ENCODE peak calls at places on chromosome 6, in seven cellular contexts. A, L, Y, O, B, P and W are unnamed samples.

GRCh38 chr6:11648436-11648775 is 110.9 kb downstream of the TMEM170B start:
- DNase-seq in L (no peak), B (no peak), O (no peak), Y (no peak), A (no peak), P (no peak), W (no peak)

GRCh38 chr6:27753668-27754407 is 158.4 kb downstream of the OR2B2 start:
- DNase-seq in O (peak; percentile 44), P (peak; percentile 72), A (peak; percentile 85), L (peak; percentile 61), Y (peak; percentile 37), B (peak; percentile 87), W (peak; percentile 90)

GRCh38 chr6:149755300-149756260 is 6.0 kb downstream of the PCMT1 start:
- DNase-seq in A (no peak), L (no peak), B (peak; percentile 16), Y (no peak), O (no peak), P (no peak), W (no peak)

GRCh38 chr6:14559754-14560527 is 442.4 kb downstream of the CD83 start:
- DNase-seq in O (no peak), P (no peak), B (no peak), Y (no peak), A (no peak), L (no peak), W (no peak)

GRCh38 chr6:143901885-143902708 is 37.8 kb downstream of the ZC2HC1B start:
- DNase-seq in L (peak; percentile 37), O (no peak), Y (no peak), P (no peak), A (peak; percentile 90), B (no peak), W (no peak)

GRCh38 chr6:49787176-49787575 is at the start of gene PGK2:
- DNase-seq in B (peak; percentile 7), O (no peak), L (no peak), Y (no peak), A (no peak), P (no peak), W (no peak)

GRCh38 chr6:158853072-158853871 is 34.1 kb upstream of the EZR start:
- DNase-seq in L (no peak), Y (peak; percentile 93), B (peak; percentile 85), P (peak; percentile 89), O (peak; percentile 89), A (peak; percentile 94), W (peak; percentile 91)

GRCh38 chr6:169622618-169623017 is 79.2 kb downstream of the WDR27 start:
- DNase-seq in B (no peak), A (peak; percentile 39), Y (no peak), P (no peak), L (no peak), O (no peak), W (no peak)

GRCh38 chr6:37578104-37578503 is 78.4 kb upstream of the CCDC167 start:
- DNase-seq in O (no peak), Y (no peak), A (no peak), L (no peak), B (no peak), P (no peak), W (no peak)

GRCh38 chr6:82711105-82711829 is 347.6 kb downstream of the TPBG start:
- DNase-seq in A (no peak), P (no peak), Y (no peak), L (no peak), O (no peak), B (no peak), W (no peak)

GRCh38 chr6:135411339-135411738 is 86.2 kb downstream of the AHI1 start:
- DNase-seq in P (no peak), L (no peak), Y (no peak), B (peak; percentile 16), A (peak; percentile 17), O (no peak), W (no peak)

GRCh38 chr6:42372699-42373098 is 79.0 kb downstream of the TRERF1 start:
- DNase-seq in O (no peak), P (no peak), A (no peak), B (no peak), Y (no peak), L (no peak), W (no peak)

GRCh38 chr6:127342946-127343752 is at the start of gene ECHDC1:
- DNase-seq in B (peak; percentile 76), A (peak; percentile 76), P (peak; percentile 67), L (peak; percentile 20), Y (peak; percentile 55), O (peak; percentile 60), W (peak; percentile 93)

GRCh38 chr6:88982720-88983119 is 19.3 kb upstream of the RNGTT start:
- DNase-seq in L (peak; percentile 43), A (peak; percentile 86), O (peak; percentile 43), Y (peak; percentile 56), B (peak; percentile 72), P (no peak), W (no peak)

GRCh38 chr6:40753048-40753447 is 165.9 kb upstream of the LRFN2 start:
- DNase-seq in O (no peak), A (no peak), L (no peak), P (no peak), B (no peak), Y (no peak), W (no peak)

GRCh38 chr6:23176883-23177282 is 607.5 kb downstream of the HDGFL1 start:
- DNase-seq in B (no peak), L (no peak), O (no peak), P (no peak), Y (no peak), A (no peak), W (no peak)
- TF ChIP-seq CTCF in B (no peak), L (no peak), O (no peak), P (no peak), Y (no peak), A (no peak), W (no peak)

DNA sequence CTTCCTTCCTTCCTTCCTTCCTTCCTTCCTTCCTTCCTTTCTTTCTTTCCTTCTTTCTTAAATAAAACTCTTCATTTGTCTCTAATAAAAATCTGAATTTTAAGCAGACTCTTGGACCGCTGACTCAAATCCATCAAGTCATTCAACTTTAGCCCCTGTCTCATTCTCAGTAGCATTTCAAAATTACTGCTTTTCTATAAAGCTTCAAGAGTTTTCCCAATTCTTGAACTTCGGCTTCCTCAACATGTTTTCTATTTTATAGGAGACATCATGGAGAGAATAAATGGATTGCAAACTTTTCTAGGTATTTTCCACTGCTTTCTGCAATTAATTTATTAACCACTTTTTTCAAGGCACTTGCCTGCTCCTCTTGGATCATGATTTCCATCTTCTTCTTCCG is 497.1 kb upstream of the GJE1 start:
- DNase-seq in A (no peak), L (no peak), Y (no peak), P (no peak), O (no peak), B (no peak), W (no peak)
- TF ChIP-seq CTCF in A (no peak), L (no peak), Y (no peak), P (no peak), O (no peak), B (no peak), W (no peak)

DNA sequence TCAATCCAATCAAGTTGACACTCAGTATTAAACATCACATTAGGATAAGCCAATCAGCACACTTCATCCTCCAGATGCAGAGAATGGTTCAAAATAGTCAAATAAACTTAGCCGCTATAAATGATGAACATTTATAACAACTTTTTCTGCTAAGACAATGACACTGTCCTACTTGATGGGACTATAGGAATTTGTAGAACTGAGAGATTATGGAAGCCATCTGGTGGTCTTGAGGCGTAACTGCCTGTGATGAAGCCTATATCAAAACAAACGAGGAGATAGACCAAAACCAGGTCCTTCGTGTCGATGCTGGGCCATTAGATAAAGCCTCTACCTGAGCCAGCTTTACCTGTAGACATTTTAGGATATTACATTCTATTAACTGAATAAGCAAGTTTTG is 631.1 kb downstream of the COL12A1 start:
- DNase-seq in Y (no peak), B (peak; percentile 29), L (no peak), A (peak; percentile 59), O (no peak), P (no peak), W (no peak)
- TF ChIP-seq CTCF in Y (no peak), B (peak; percentile 74), L (peak; percentile 67), A (peak; percentile 67), O (peak; percentile 21), P (no peak), W (no peak)

GRCh38 chr6:117028256-117028655 is 151.2 kb downstream of the RFX6 start:
- DNase-seq in O (no peak), P (no peak), A (no peak), Y (no peak), L (no peak), B (no peak), W (no peak)

GRCh38 chr6:117022774-117023173 is 145.7 kb downstream of the RFX6 start:
- DNase-seq in A (no peak), B (no peak), P (no peak), Y (no peak), L (no peak), O (no peak), W (no peak)

GRCh38 chr6:117025310-117025709 is 148.3 kb downstream of the RFX6 start:
- DNase-seq in O (no peak), P (no peak), Y (no peak), B (no peak), L (no peak), A (no peak), W (no peak)
- TF ChIP-seq CTCF in O (no peak), P (no peak), Y (no peak), B (no peak), L (no peak), A (no peak), W (no peak)

DNA sequence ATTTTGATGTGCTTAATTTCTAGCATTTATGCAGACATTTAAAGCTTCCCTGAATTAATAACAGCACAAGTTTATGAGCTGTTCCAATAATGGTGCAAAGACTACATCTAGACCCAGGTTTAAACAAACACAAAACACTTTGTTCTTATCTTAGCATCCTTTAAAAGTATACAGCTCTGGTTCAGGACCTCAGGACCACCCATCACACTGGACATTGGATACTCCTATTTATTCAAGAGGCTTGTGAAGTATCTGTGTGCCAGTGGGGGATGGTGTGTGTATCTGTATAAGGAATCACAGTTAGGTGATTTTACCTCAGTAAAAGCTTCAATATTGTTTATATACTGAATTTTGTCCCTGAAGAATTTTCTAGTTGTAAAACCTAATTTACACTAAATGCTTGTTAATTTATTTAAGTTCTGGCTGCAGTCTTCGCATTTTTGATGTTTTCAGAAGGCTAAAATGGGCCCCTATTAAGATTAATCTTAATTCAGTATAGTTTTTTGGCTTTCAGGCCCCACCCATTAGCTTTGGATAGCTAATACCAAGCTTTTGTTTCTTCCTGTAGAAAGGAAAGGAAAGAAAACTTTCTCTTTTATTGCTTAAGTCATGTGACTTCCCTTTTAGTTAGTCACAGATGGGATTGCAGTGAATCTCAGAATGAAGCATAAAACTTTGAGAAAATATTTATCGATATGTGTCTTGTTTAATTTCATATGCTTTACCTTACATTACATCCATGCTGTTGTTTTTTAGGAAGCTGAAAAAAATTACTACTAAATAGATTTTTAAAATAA is 13.1 kb downstream of the LIN28B start:
- DNase-seq in P (no peak), A (no peak), B (no peak), Y (no peak), O (no peak), L (no peak), W (no peak)
- TF ChIP-seq CTCF in P (no peak), A (no peak), B (no peak), Y (no peak), O (no peak), L (no peak), W (no peak)